ENCODE peak calls at places on chromosomes 11 and 22, in nine cellular contexts. P, E, Y, W, R, A, Z, S and O are unnamed samples.

GRCh38 chr11:59263225-59263894 is 50.6 kb upstream of the MPEG1 start:
- DNase-seq in P (peak), E (no peak), Y (no peak), W (peak), R (no peak), A (no peak), Z (no peak), S (no peak), O (no peak)

GRCh38 chr22:40799008-40799407 is 20.1 kb downstream of the SLC25A17 start:
- DNase-seq in P (no peak), E (no peak), Y (no peak), W (no peak), R (no peak), A (no peak), Z (no peak), S (no peak), O (no peak)

GRCh38 chr11:116563028-116563712 is 209.6 kb downstream of the BUD13 start:
- DNase-seq in P (peak), E (no peak), Y (no peak), W (peak), R (peak), A (no peak), Z (no peak), S (peak), O (no peak)

GRCh38 chr22:49137216-49137840 is 690.3 kb downstream of the BRD1 start:
- DNase-seq in P (no peak), E (no peak), Y (no peak), W (no peak), R (no peak), A (no peak), Z (no peak), S (no peak), O (no peak)

GRCh38 chr11:71184421-71185210 is 67.8 kb downstream of the SHANK2 start:
- DNase-seq in P (no peak), E (no peak), Y (no peak), W (no peak), R (no peak), A (no peak), Z (no peak), S (no peak), O (no peak)

GRCh38 chr11:71542856-71543743 is 5.1 kb upstream of the KRTAP5-9 start:
- DNase-seq in P (peak), E (no peak), Y (no peak), W (peak), R (no peak), A (peak), Z (no peak), S (no peak), O (no peak)

GRCh38 chr22:36546932-36547331 is 18.0 kb upstream of the EIF3D start:
- DNase-seq in P (peak), E (peak), Y (no peak), W (peak), R (peak), A (peak), Z (peak), S (peak), O (no peak)

GRCh38 chr11:2305862-2306823 is 4.3 kb downstream of the TSPAN32 start:
- DNase-seq in P (no peak), E (peak), Y (peak), W (peak), R (peak), A (peak), Z (peak), S (peak), O (no peak)

GRCh38 chr11:31026315-31026714 is 343.2 kb downstream of the DCDC1 start:
- DNase-seq in P (no peak), E (no peak), Y (no peak), W (no peak), R (no peak), A (no peak), Z (no peak), S (no peak), O (no peak)

GRCh38 chr22:20600137-20600673 is 92.8 kb downstream of the MED15 start:
- DNase-seq in P (no peak), E (no peak), Y (no peak), W (no peak), R (no peak), A (no peak), Z (no peak), S (no peak), O (no peak)

GRCh38 chr11:124219126-124219525 is 21.8 kb upstream of the OR8G1 start:
- DNase-seq in P (no peak), E (no peak), Y (no peak), W (no peak), R (no peak), A (no peak), Z (no peak), S (no peak), O (no peak)

GRCh38 chr11:113771964-113772363 is 1.5 kb downstream of the ZW10 start:
- DNase-seq in P (no peak), E (no peak), Y (no peak), W (no peak), R (no peak), A (no peak), Z (no peak), S (no peak), O (no peak)

GRCh38 chr11:2258501-2259465 is 11.6 kb downstream of the ASCL2 start:
- DNase-seq in P (no peak), E (no peak), Y (no peak), W (no peak), R (no peak), A (no peak), Z (no peak), S (no peak), O (no peak)

GRCh38 chr11:115926601-115927000 is 422.4 kb upstream of the CADM1 start:
- DNase-seq in P (no peak), E (no peak), Y (no peak), W (no peak), R (peak), A (no peak), Z (no peak), S (no peak), O (no peak)

GRCh38 chr11:125431481-125431880 is 64.6 kb downstream of the FEZ1 start:
- DNase-seq in P (no peak), E (no peak), Y (no peak), W (no peak), R (no peak), A (no peak), Z (no peak), S (no peak), O (no peak)

GRCh38 chr11:1373536-1374214 is 16.1 kb upstream of the BRSK2 start:
- DNase-seq in P (no peak), E (no peak), Y (no peak), W (no peak), R (peak), A (no peak), Z (no peak), S (no peak), O (no peak)

GRCh38 chr11:120137611-120138521 is at the start of gene TRIM29:
- DNase-seq in P (peak), E (no peak), Y (no peak), W (no peak), R (no peak), A (no peak), Z (no peak), S (no peak), O (no peak)

GRCh38 chr11:27812341-27812740 is 112.1 kb upstream of the BDNF start:
- DNase-seq in P (no peak), E (no peak), Y (no peak), W (no peak), R (peak), A (peak), Z (peak), S (peak), O (no peak)

GRCh38 chr22:37457093-37457893 is 28.9 kb downstream of the MFNG start:
- DNase-seq in P (peak), E (no peak), Y (peak), W (peak), R (peak), A (peak), Z (no peak), S (peak), O (no peak)

GRCh38 chr11:66479741-66480115 is 506 bp upstream of the DPP3 start:
- DNase-seq in P (peak), E (peak), Y (no peak), W (no peak), R (no peak), A (no peak), Z (no peak), S (no peak), O (no peak)

GRCh38 chr11:110855246-110855645 is 143.0 kb upstream of the ARHGAP20 start:
- DNase-seq in P (no peak), E (no peak), Y (no peak), W (no peak), R (no peak), A (peak), Z (peak), S (no peak), O (no peak)

GRCh38 chr22:46364341-46365165 is 29.0 kb downstream of the TRMU start:
- DNase-seq in P (no peak), E (no peak), Y (no peak), W (no peak), R (no peak), A (no peak), Z (no peak), S (no peak), O (no peak)

GRCh38 chr11:36774603-36775002 is 176.6 kb upstream of the RAG2 start:
- DNase-seq in P (peak), E (no peak), Y (no peak), W (no peak), R (peak), A (peak), Z (peak), S (peak), O (peak)

GRCh38 chr11:126999366-126999765 is 1.2 kb downstream of the KIRREL3 start:
- DNase-seq in P (no peak), E (no peak), Y (no peak), W (no peak), R (no peak), A (no peak), Z (no peak), S (no peak), O (no peak)

GRCh38 chr11:105769627-105770026 is 159.8 kb downstream of the GRIA4 start:
- DNase-seq in P (no peak), E (no peak), Y (no peak), W (no peak), R (no peak), A (no peak), Z (no peak), S (no peak), O (no peak)
- TF ChIP-seq CTCF in P (no peak), E (no peak), Y (no peak), W (no peak), R (no peak), A (no peak), Z (no peak), S (no peak), O (no peak)

DNA sequence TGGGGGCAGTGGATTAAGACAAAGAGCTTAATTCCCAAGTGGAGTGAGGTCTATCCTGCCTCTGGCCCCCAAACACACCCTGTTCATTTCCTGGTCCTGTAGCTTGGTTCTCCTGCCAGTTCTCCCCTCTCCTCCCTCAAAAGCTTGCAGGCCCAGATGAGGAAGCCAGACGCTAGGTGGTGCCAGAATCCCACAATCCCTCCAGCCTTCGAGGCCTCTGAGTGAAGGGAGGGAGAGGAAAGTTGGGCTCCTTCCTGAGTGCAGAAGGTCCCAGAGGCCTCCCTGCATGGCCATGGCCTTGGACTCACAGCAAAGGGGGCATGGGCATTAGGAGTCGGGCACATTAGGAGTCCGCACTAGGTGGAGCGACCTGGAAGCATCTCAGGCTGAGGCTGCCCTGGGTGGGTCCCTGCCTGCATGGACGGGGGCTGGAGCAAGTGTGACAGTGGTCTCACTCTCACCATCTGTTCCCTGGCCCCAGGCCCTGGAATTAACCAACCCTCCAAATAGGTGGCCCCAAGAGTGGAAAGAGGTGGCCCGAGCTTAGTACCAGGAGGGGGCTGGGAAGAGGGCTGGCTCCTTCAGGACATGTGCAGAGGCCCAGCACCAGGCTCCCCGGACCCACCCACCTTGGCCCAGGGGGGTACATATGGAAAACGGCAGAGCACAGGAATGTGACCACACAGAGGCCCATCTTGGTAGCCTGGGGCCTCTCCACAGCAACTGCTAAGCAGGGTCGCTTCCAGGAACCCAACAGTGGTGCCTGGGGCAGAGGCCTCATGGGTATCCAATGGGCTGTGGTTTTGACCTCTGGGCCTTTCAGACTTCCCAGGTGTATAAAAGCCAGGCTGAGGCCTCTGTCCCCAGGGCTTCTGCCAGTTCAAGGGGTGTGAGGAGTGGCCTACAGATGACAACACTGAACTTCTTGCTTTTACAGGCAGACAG is 5.2 kb downstream of the FXYD2 start:
- DNase-seq in P (peak), E (peak), Y (peak), W (peak), R (peak), A (peak), Z (no peak), S (no peak), O (no peak)
- TF ChIP-seq CTCF in P (peak), E (peak), Y (peak), W (peak), R (peak), A (peak), Z (peak), S (peak), O (peak)

GRCh38 chr11:134587345-134587744 is 175.3 kb upstream of the B3GAT1 start:
- DNase-seq in P (no peak), E (no peak), Y (no peak), W (no peak), R (no peak), A (no peak), Z (no peak), S (no peak), O (no peak)

GRCh38 chr11:134589155-134589554 is 177.1 kb upstream of the B3GAT1 start:
- DNase-seq in P (no peak), E (no peak), Y (no peak), W (no peak), R (no peak), A (no peak), Z (no peak), S (no peak), O (no peak)

GRCh38 chr11:134596404-134596803 is 184.4 kb upstream of the B3GAT1 start:
- DNase-seq in P (no peak), E (no peak), Y (no peak), W (no peak), R (no peak), A (no peak), Z (no peak), S (no peak), O (no peak)

GRCh38 chr11:134597452-134597851 is 185.4 kb upstream of the B3GAT1 start:
- DNase-seq in P (no peak), E (no peak), Y (no peak), W (no peak), R (no peak), A (no peak), Z (no peak), S (no peak), O (no peak)

DNA sequence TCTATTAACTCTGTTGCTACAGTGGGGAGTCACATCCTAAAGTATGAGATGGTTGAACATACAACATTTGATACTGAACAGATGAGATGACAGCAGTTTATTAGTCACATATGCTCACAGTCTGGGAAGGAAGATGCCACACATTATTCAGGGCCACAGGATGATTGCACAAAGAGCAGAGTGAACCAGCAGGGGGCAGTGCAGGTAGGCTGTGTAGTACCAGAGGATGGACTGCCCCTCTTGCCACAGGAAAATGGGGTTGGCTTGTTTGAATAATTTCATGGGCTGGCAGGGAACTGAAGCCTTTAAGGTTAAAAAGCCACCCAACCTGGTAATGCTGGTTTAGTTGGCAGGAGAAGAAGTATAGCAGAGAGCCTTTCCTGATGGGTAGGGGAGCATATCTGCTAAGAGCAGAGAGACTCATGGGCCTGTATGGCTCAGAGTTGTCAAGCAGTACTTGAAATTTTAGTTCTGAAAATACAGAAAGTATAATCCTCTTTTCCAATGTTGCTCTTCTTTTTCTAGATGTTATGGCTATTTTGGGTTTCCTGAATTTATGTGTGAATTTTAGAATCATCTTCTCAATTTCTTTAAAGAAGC is 180.4 kb upstream of the B3GAT1 start:
- DNase-seq in P (peak), E (no peak), Y (no peak), W (peak), R (no peak), A (peak), Z (no peak), S (no peak), O (no peak)
- TF ChIP-seq CTCF in P (no peak), E (no peak), Y (peak), W (peak), R (no peak), A (peak), Z (no peak), S (no peak), O (peak)

GRCh38 chr11:18853086-18853720 is 61.6 kb upstream of the PTPN5 start:
- DNase-seq in P (peak), E (no peak), Y (no peak), W (peak), R (peak), A (peak), Z (no peak), S (peak), O (peak)
- TF ChIP-seq CTCF in P (peak), E (peak), Y (peak), W (peak), R (peak), A (peak), Z (peak), S (peak), O (peak)

GRCh38 chr11:87281496-87281895 is 243.8 kb downstream of the TMEM135 start:
- DNase-seq in P (peak), E (no peak), Y (no peak), W (peak), R (peak), A (peak), Z (peak), S (peak), O (no peak)
- TF ChIP-seq CTCF in P (peak), E (peak), Y (no peak), W (no peak), R (peak), A (peak), Z (peak), S (no peak), O (peak)